ENCODE peak calls at places on chromosomes 1 and 21, in ten cellular contexts. X, R, P, H, C, W, T, J, M and F are unnamed samples.

GRCh38 chr1:150268342-150268705 is 492 bp downstream of the APH1A start:
- DNase-seq in C (no peak), R (peak), W (peak), H (peak), T (peak), J (peak), X (peak), M (peak), P (peak), F (peak)

GRCh38 chr1:15290382-15290781 is 43.4 kb downstream of the FHAD1 start:
- DNase-seq in H (no peak), M (peak), J (no peak), P (no peak), X (no peak), T (no peak), W (no peak), C (no peak), R (no peak), F (no peak)

GRCh38 chr1:77803371-77803770 is 23.9 kb downstream of the MIGA1 start:
- DNase-seq in W (no peak), T (no peak), P (no peak), H (no peak), R (no peak), X (no peak), C (no peak), J (no peak), M (no peak), F (no peak)

GRCh38 chr1:89525169-89525855 is 683 bp downstream of the LRRC8B start:
- DNase-seq in W (peak), X (no peak), C (no peak), P (no peak), M (peak), R (peak), J (peak), H (peak), T (no peak), F (peak)

GRCh38 chr1:100606438-100606837 is 68.5 kb downstream of the GPR88 start:
- DNase-seq in P (no peak), X (peak), M (no peak), C (no peak), T (peak), W (peak), R (peak), H (peak), J (no peak), F (no peak)

GRCh38 chr1:213277036-213277435 is 226.0 kb downstream of the RPS6KC1 start:
- DNase-seq in T (no peak), M (no peak), P (no peak), R (no peak), X (no peak), C (no peak), W (no peak), J (no peak), H (no peak), F (no peak)

GRCh38 chr1:147475488-147475887 is 65.8 kb upstream of the BCL9 start:
- DNase-seq in H (no peak), R (no peak), X (no peak), M (no peak), C (no peak), P (no peak), T (no peak), W (no peak), J (no peak), F (no peak)

GRCh38 chr21:38228115-38228514 is 28.7 kb upstream of the KCNJ15 start:
- DNase-seq in P (no peak), C (no peak), X (no peak), R (no peak), J (no peak), M (no peak), H (peak), T (no peak), W (no peak), F (no peak)

GRCh38 chr1:115063238-115063901 is 25.9 kb downstream of the TSPAN2 start:
- DNase-seq in W (no peak), R (no peak), H (no peak), P (no peak), M (peak), T (no peak), X (no peak), C (no peak), J (no peak), F (no peak)

GRCh38 chr1:15758953-15759661 is 512 bp downstream of the FBLIM1 start:
- DNase-seq in J (no peak), W (peak), R (peak), M (no peak), T (peak), H (no peak), P (no peak), C (no peak), X (peak), F (no peak)

GRCh38 chr21:45364464-45365185 is 40.3 kb upstream of the COL18A1 start:
- DNase-seq in M (no peak), J (no peak), H (no peak), W (no peak), C (no peak), R (no peak), T (peak), P (peak), X (no peak), F (no peak)

GRCh38 chr1:207825719-207826556 is 74.1 kb downstream of the CD46 start:
- DNase-seq in T (no peak), H (peak), J (peak), C (no peak), P (no peak), W (no peak), X (no peak), R (no peak), M (peak), F (no peak)

GRCh38 chr1:57831624-57832023 is 407.8 kb upstream of the DAB1 start:
- DNase-seq in R (no peak), C (no peak), P (peak), J (no peak), H (peak), X (peak), M (no peak), T (no peak), W (no peak), F (no peak)

GRCh38 chr1:47227370-47228232 is 4.4 kb downstream of the TAL1 start:
- DNase-seq in J (no peak), T (no peak), R (no peak), H (no peak), P (no peak), X (no peak), W (no peak), C (no peak), M (no peak), F (no peak)

GRCh38 chr1:215665212-215665611 is 98.1 kb downstream of the KCTD3 start:
- DNase-seq in J (no peak), T (peak), C (no peak), H (no peak), W (no peak), X (no peak), P (peak), R (no peak), M (peak), F (no peak)

GRCh38 chr1:82903626-82904025 is 1095.3 kb downstream of the TTLL7 start:
- DNase-seq in W (no peak), X (no peak), C (no peak), H (no peak), T (no peak), R (no peak), J (no peak), P (no peak), M (no peak), F (no peak)

GRCh38 chr1:21162740-21163464 is 13.8 kb downstream of the EIF4G3 start:
- DNase-seq in R (no peak), M (no peak), J (no peak), P (no peak), T (no peak), H (no peak), W (no peak), C (no peak), X (no peak), F (no peak)

GRCh38 chr1:183272390-183272801 is 86.3 kb downstream of the LAMC2 start:
- DNase-seq in H (no peak), T (peak), X (peak), M (no peak), P (peak), C (no peak), J (no peak), W (no peak), R (no peak), F (no peak)